ENCODE peak calls at places on chromosomes 12 and 14, in four cellular contexts. One of them, this sample, is unnamed.

GRCh38 chr14:101047326-101047725 is 143.8 kb upstream of the RTL1 start:
- DNase-seq in HCT116: no peak
- DNase-seq in SK-N-SH: no peak
- DNase-seq in K562: peak
- DNase-seq in this sample: no peak

GRCh38 chr14:33062881-33063280 is 124.2 kb downstream of the NPAS3 start:
- DNase-seq in K562: no peak
- DNase-seq in HCT116: no peak
- DNase-seq in SK-N-SH: peak
- DNase-seq in this sample: no peak

GRCh38 chr12:5910790-5911548 is 34.1 kb downstream of the ANO2 start:
- DNase-seq in HCT116: no peak
- DNase-seq in SK-N-SH: no peak
- DNase-seq in K562: no peak
- DNase-seq in this sample: no peak

GRCh38 chr12:3299929-3300832 is 190.8 kb upstream of the PRMT8 start:
- DNase-seq in HCT116: peak
- DNase-seq in K562: peak
- DNase-seq in SK-N-SH: peak
- DNase-seq in this sample: peak

GRCh38 chr14:70888681-70889175 is 18.5 kb upstream of the PCNX1 start:
- DNase-seq in HCT116: no peak
- DNase-seq in K562: no peak
- DNase-seq in SK-N-SH: no peak
- DNase-seq in this sample: no peak

GRCh38 chr14:95471526-95472304 is 44.7 kb downstream of the SYNE3 start:
- DNase-seq in HCT116: no peak
- DNase-seq in SK-N-SH: no peak
- DNase-seq in K562: no peak
- DNase-seq in this sample: no peak

GRCh38 chr14:91261986-91262549 is 17.6 kb upstream of the GPR68 start:
- DNase-seq in HCT116: no peak
- DNase-seq in K562: no peak
- DNase-seq in SK-N-SH: no peak
- DNase-seq in this sample: no peak

GRCh38 chr12:59115526-59115925 is 195.2 kb upstream of the LRIG3 start:
- DNase-seq in K562: no peak
- DNase-seq in HCT116: no peak
- DNase-seq in SK-N-SH: no peak
- DNase-seq in this sample: no peak

GRCh38 chr12:132827763-132828703 is 636 bp downstream of the GOLGA3 start:
- DNase-seq in HCT116: no peak
- DNase-seq in SK-N-SH: no peak
- DNase-seq in K562: no peak
- DNase-seq in this sample: peak

GRCh38 chr12:19643635-19644034 is 204.3 kb downstream of the AEBP2 start:
- DNase-seq in K562: no peak
- DNase-seq in SK-N-SH: peak
- DNase-seq in HCT116: peak
- DNase-seq in this sample: peak

GRCh38 chr14:72434856-72435255 is 459.0 kb downstream of the DPF3 start:
- DNase-seq in HCT116: no peak
- DNase-seq in SK-N-SH: no peak
- DNase-seq in K562: no peak
- DNase-seq in this sample: no peak

GRCh38 chr12:68792952-68793351 is 15.0 kb upstream of the MDM2 start:
- DNase-seq in K562: peak
- DNase-seq in SK-N-SH: peak
- DNase-seq in HCT116: peak
- DNase-seq in this sample: peak

GRCh38 chr14:90846511-90846910 is 30.3 kb upstream of the TTC7B start:
- DNase-seq in HCT116: no peak
- DNase-seq in K562: no peak
- DNase-seq in SK-N-SH: no peak
- DNase-seq in this sample: no peak

GRCh38 chr14:60926002-60926401 is 54.9 kb downstream of the TRMT5 start:
- DNase-seq in SK-N-SH: no peak
- DNase-seq in HCT116: no peak
- DNase-seq in K562: no peak
- DNase-seq in this sample: no peak

GRCh38 chr12:40162022-40162421 is 56.1 kb upstream of the SLC2A13 start:
- DNase-seq in SK-N-SH: no peak
- DNase-seq in K562: no peak
- DNase-seq in HCT116: no peak
- DNase-seq in this sample: no peak

GRCh38 chr14:32413967-32414640 is 85.0 kb downstream of the AKAP6 start:
- DNase-seq in K562: no peak
- DNase-seq in HCT116: no peak
- DNase-seq in SK-N-SH: no peak
- DNase-seq in this sample: no peak

GRCh38 chr12:89971880-89972279 is 263.2 kb upstream of the ATP2B1 start:
- DNase-seq in HCT116: no peak
- DNase-seq in K562: no peak
- DNase-seq in SK-N-SH: no peak
- DNase-seq in this sample: no peak

GRCh38 chr14:99768381-99768780 is 24.8 kb upstream of the EML1 start:
- DNase-seq in K562: no peak
- DNase-seq in HCT116: no peak
- DNase-seq in SK-N-SH: no peak
- DNase-seq in this sample: no peak

GRCh38 chr12:114092981-114093380 is 126.9 kb upstream of the RBM19 start:
- DNase-seq in SK-N-SH: no peak
- DNase-seq in HCT116: no peak
- DNase-seq in K562: no peak
- DNase-seq in this sample: no peak

GRCh38 chr12:95473440-95473946 is 459 bp upstream of the METAP2 start:
- DNase-seq in SK-N-SH: peak
- DNase-seq in HCT116: peak
- DNase-seq in K562: peak
- DNase-seq in this sample: peak

GRCh38 chr12:100127766-100128508 is 14.7 kb downstream of the BLTP3B start:
- DNase-seq in HCT116: no peak
- DNase-seq in K562: no peak
- DNase-seq in SK-N-SH: no peak
- DNase-seq in this sample: peak
- TF ChIP-seq ELF1 in HCT116: no peak
- TF ChIP-seq ELF1 in K562: no peak
- TF ChIP-seq ELF1 in SK-N-SH: no peak
- TF ChIP-seq ELF1 in this sample: no peak

DNA sequence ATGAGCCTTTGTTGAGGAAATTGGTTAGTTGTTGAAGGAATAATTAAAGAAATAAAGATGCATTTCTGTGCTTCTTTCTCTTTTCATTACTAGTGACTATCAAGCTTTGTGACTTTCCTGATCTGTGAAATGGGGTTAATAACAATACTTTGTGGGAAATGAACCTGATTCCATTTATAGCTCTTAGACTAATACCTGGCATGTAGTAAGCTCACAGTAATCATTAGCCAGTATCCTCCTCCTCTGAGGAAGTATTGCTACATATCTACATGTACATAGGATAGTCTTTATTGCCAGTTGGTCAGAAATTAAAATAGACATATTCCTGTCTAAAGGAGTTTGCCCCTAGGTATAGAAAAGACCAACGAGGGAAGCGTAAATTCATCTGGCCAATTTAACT is 1.8 kb upstream of the CCDC198 start:
- DNase-seq in K562: no peak
- DNase-seq in SK-N-SH: no peak
- DNase-seq in HCT116: no peak
- DNase-seq in this sample: no peak
- TF ChIP-seq ELF1 in K562: no peak
- TF ChIP-seq ELF1 in SK-N-SH: no peak
- TF ChIP-seq ELF1 in HCT116: no peak
- TF ChIP-seq ELF1 in this sample: no peak

GRCh38 chr12:71694099-71694820 is 8.4 kb downstream of the TMEM19 start:
- DNase-seq in SK-N-SH: no peak
- DNase-seq in HCT116: no peak
- DNase-seq in K562: no peak
- DNase-seq in this sample: no peak
- TF ChIP-seq ELF1 in SK-N-SH: no peak
- TF ChIP-seq ELF1 in HCT116: no peak
- TF ChIP-seq ELF1 in K562: no peak
- TF ChIP-seq ELF1 in this sample: no peak

GRCh38 chr14:54728700-54729527 is 162.0 kb downstream of the SAMD4A start:
- DNase-seq in K562: no peak
- DNase-seq in SK-N-SH: no peak
- DNase-seq in HCT116: no peak
- DNase-seq in this sample: no peak

GRCh38 chr14:54727929-54728328 is 161.0 kb downstream of the SAMD4A start:
- DNase-seq in HCT116: no peak
- DNase-seq in K562: no peak
- DNase-seq in SK-N-SH: no peak
- DNase-seq in this sample: no peak

GRCh38 chr14:54735424-54735823 is 167.2 kb downstream of the GCH1 start:
- DNase-seq in SK-N-SH: no peak
- DNase-seq in HCT116: no peak
- DNase-seq in K562: no peak
- DNase-seq in this sample: no peak

GRCh38 chr14:54725998-54726397 is 159.1 kb downstream of the SAMD4A start:
- DNase-seq in SK-N-SH: no peak
- DNase-seq in HCT116: no peak
- DNase-seq in K562: no peak
- DNase-seq in this sample: no peak

GRCh38 chr14:54730156-54730961 is 163.4 kb downstream of the SAMD4A start:
- DNase-seq in HCT116: no peak
- DNase-seq in SK-N-SH: peak
- DNase-seq in K562: no peak
- DNase-seq in this sample: no peak
- TF ChIP-seq ELF1 in HCT116: no peak
- TF ChIP-seq ELF1 in SK-N-SH: no peak
- TF ChIP-seq ELF1 in K562: no peak
- TF ChIP-seq ELF1 in this sample: no peak

DNA sequence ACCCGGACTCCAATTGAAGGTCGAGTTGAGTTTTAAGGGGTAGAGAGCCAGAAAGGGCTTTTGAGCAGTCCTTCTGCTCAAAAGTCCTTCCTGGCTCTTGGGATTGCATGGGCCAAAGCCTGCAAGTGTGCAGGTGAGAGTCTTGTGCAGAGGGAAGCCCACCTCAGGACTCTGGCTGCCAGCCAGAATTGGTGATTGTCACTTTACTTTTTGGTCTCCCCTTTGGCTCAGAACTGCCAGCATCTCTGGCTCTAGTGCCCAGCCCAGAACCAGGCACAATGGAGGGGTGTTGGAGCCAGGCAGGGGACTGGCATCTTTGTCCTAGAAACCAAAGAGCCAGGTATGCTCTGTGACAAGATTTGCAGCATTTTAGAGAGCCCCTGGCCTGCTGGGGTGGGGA is 23.5 kb downstream of the FAM222A start:
- DNase-seq in SK-N-SH: no peak
- DNase-seq in K562: no peak
- DNase-seq in HCT116: no peak
- DNase-seq in this sample: no peak
- TF ChIP-seq ELF1 in SK-N-SH: no peak
- TF ChIP-seq ELF1 in K562: no peak
- TF ChIP-seq ELF1 in HCT116: no peak
- TF ChIP-seq ELF1 in this sample: no peak

DNA sequence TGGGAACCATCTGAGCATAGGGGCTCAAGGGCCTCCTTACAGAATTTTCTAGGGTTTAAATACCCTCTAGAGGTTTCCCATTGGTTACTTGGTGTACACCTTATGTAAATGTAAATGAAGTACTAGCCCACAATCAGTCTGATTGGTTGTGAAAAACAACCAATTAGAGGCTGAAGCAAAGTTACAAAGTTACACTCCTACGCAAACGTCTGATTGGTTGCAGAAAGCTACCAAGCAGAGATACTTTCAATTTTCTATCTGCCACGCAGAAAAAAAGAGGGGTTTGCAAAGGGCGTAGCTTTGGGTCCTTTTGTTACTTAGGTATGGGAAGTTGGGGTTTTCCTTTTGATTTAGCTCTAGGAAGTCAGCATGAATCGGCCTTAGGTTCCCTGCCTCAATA is 1.8 kb upstream of the TMEM19 start:
- DNase-seq in SK-N-SH: no peak
- DNase-seq in HCT116: no peak
- DNase-seq in K562: no peak
- DNase-seq in this sample: no peak
- TF ChIP-seq ELF1 in SK-N-SH: no peak
- TF ChIP-seq ELF1 in HCT116: no peak
- TF ChIP-seq ELF1 in K562: no peak
- TF ChIP-seq ELF1 in this sample: no peak

GRCh38 chr14:104302794-104303405 is 164.5 kb downstream of the KIF26A start:
- DNase-seq in SK-N-SH: no peak
- DNase-seq in K562: no peak
- DNase-seq in HCT116: no peak
- DNase-seq in this sample: no peak

GRCh38 chr14:104304451-104305351 is 166.3 kb downstream of the KIF26A start:
- DNase-seq in K562: no peak
- DNase-seq in HCT116: no peak
- DNase-seq in SK-N-SH: no peak
- DNase-seq in this sample: no peak

GRCh38 chr14:104299993-104300761 is 161.8 kb downstream of the KIF26A start:
- DNase-seq in SK-N-SH: peak
- DNase-seq in K562: no peak
- DNase-seq in HCT116: no peak
- DNase-seq in this sample: no peak

GRCh38 chr14:104303705-104304425 is 165.5 kb downstream of the KIF26A start:
- DNase-seq in SK-N-SH: no peak
- DNase-seq in K562: no peak
- DNase-seq in HCT116: no peak
- DNase-seq in this sample: no peak

DNA sequence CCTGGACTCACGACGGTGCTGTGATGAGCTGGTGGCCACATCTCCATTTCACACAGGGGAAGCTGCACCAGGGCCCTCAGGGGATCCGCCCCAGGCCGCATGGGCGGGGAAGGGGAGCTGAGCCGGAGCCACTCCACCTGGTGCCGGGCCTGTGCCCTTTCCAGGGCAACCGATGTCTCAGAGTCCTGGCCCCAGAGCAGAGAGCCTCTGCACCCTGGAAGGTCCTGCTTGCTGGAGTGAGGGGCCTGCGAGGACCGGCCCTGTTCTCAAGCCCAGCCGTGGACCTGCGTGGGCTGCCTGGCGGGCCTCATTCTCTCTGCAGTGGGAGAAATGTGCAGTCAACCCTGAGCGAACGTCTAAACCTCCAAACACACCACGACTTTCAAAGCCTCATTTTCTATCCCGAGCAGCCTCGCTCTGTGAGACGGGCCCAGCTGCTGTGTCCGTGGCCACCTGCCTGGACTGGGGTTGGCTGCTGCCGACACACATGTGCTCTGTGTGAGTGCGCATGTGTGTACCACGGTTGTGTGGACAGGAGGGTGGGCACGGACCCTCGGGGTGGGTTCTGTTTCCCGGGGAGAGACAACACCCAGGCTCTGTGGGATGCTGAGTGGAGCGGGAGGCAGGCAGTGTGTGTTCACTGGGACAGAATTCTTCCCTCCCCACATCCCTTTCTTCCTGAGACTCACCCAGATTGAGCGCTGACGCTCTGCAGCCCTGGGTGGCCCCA is 163.5 kb downstream of the KIF26A start:
- DNase-seq in SK-N-SH: no peak
- DNase-seq in HCT116: no peak
- DNase-seq in K562: no peak
- DNase-seq in this sample: no peak
- TF ChIP-seq ELF1 in SK-N-SH: no peak
- TF ChIP-seq ELF1 in HCT116: no peak
- TF ChIP-seq ELF1 in K562: no peak
- TF ChIP-seq ELF1 in this sample: no peak